ENCODE peak calls at places on chromosomes 4 and X, in nine cellular contexts. K, I, S, B, C, Y, F, Q and T are unnamed samples.
A peak's percentile ranks its signal among the peaks of the same experiment; 100 is the strongest.

GRCh38 chr4:140359571-140360427 is 13.6 kb upstream of the SCOC start:
- DNase-seq in K (peak; percentile 91), S (peak; percentile 62), F (peak; percentile 72), C (peak; percentile 81), Y (peak; percentile 75), Q (peak; percentile 59), I (no peak), B (peak; percentile 87), T (peak; percentile 45)

GRCh38 chr4:110540606-110541440 is 64.9 kb downstream of the ENPEP start:
- DNase-seq in C (no peak), I (no peak), Y (peak; percentile 93), S (no peak), F (no peak), B (no peak), K (no peak), Q (no peak), T (no peak)

GRCh38 chr4:150209140-150209829 is 131.0 kb downstream of the DCLK2 start:
- DNase-seq in F (no peak), S (no peak), I (no peak), Q (no peak), K (peak; percentile 62), B (peak; percentile 80), C (peak; percentile 66), Y (peak; percentile 78), T (no peak)

GRCh38 chr4:26130173-26130572 is 190.6 kb upstream of the RBPJ start:
- DNase-seq in Y (no peak), I (no peak), F (no peak), S (no peak), Q (no peak), C (no peak), K (no peak), B (no peak), T (no peak)

GRCh38 chr4:48490012-48490679 is at the start of gene ZAR1:
- DNase-seq in F (no peak), S (no peak), C (peak; percentile 5), I (no peak), Y (no peak), B (no peak), Q (no peak), K (no peak), T (no peak)

GRCh38 chr4:182855877-182856276 is 61.3 kb downstream of the DCTD start:
- DNase-seq in Y (no peak), Q (no peak), S (no peak), I (no peak), F (no peak), K (no peak), C (no peak), B (no peak), T (no peak)

GRCh38 chr4:66568431-66568830 is 898.1 kb upstream of the EPHA5 start:
- DNase-seq in K (no peak), B (no peak), I (no peak), Y (no peak), C (no peak), Q (no peak), S (no peak), F (no peak), T (no peak)

GRCh38 chr4:14719053-14719452 is 283.2 kb upstream of the CPEB2 start:
- DNase-seq in C (peak; percentile 50), Q (no peak), Y (peak; percentile 70), B (no peak), S (no peak), K (no peak), F (no peak), I (no peak), T (no peak)

GRCh38 chrX:2607113-2607512 is 84.0 kb upstream of the CD99 start:
- DNase-seq in I (no peak), S (no peak), C (no peak), F (no peak), B (no peak), Y (no peak), K (no peak), Q (no peak), T (no peak)

GRCh38 chrX:8649969-8650368 is 82.0 kb downstream of the ANOS1 start:
- DNase-seq in K (no peak), Y (no peak), C (no peak), I (no peak), S (no peak), B (no peak), Q (no peak), F (no peak), T (no peak)

GRCh38 chr4:187578103-187578502 is 417.5 kb upstream of the ZFP42 start:
- DNase-seq in I (no peak), F (no peak), S (no peak), Y (no peak), C (no peak), K (no peak), B (no peak), Q (no peak), T (no peak)